ENCODE peak calls at places on chromosomes 1 and 21, in five cellular contexts. One of them, this sample, is unnamed.

GRCh38 chr1:110060034-110060661 is 10.3 kb downstream of the ALX3 start:
- DNase-seq in H9: peak; percentile 77
- DNase-seq in NT2/D1: peak; percentile 61
- DNase-seq in mesendoderm: peak; percentile 77
- DNase-seq in keratinocyte: no peak
- DNase-seq in this sample: peak; percentile 53

GRCh38 chr1:215567491-215568286 is 585 bp downstream of the KCTD3 start:
- DNase-seq in H9: peak; percentile 54
- DNase-seq in NT2/D1: peak; percentile 56
- DNase-seq in mesendoderm: peak; percentile 80
- DNase-seq in keratinocyte: no peak
- DNase-seq in this sample: peak; percentile 73

GRCh38 chr1:173267453-173267945 is 60.4 kb upstream of the TNFSF4 start:
- DNase-seq in H9: no peak
- DNase-seq in NT2/D1: no peak
- DNase-seq in mesendoderm: no peak
- DNase-seq in keratinocyte: no peak
- DNase-seq in this sample: peak; percentile 5

GRCh38 chr1:84995484-84996334 is 1.2 kb downstream of the MCOLN2 start:
- DNase-seq in H9: no peak
- DNase-seq in NT2/D1: no peak
- DNase-seq in mesendoderm: no peak
- DNase-seq in keratinocyte: no peak
- DNase-seq in this sample: no peak

GRCh38 chr1:244393604-244394176 is 58.0 kb downstream of the ADSS2 start:
- DNase-seq in H9: no peak
- DNase-seq in NT2/D1: no peak
- DNase-seq in mesendoderm: no peak
- DNase-seq in keratinocyte: no peak
- DNase-seq in this sample: no peak

GRCh38 chr1:216555653-216556052 is 132.4 kb upstream of the USH2A start:
- DNase-seq in H9: no peak
- DNase-seq in NT2/D1: no peak
- DNase-seq in mesendoderm: no peak
- DNase-seq in keratinocyte: no peak
- DNase-seq in this sample: no peak

GRCh38 chr21:38814126-38815059 is 8.7 kb downstream of the ETS2 start:
- DNase-seq in H9: peak; percentile 79
- DNase-seq in NT2/D1: peak; percentile 84
- DNase-seq in mesendoderm: peak; percentile 98
- DNase-seq in keratinocyte: no peak
- DNase-seq in this sample: peak; percentile 55

GRCh38 chr1:143497374-143497747 is 474.4 kb downstream of the FAM72C start:
- DNase-seq in H9: peak; percentile 12
- DNase-seq in NT2/D1: no peak
- DNase-seq in mesendoderm: no peak
- DNase-seq in keratinocyte: no peak
- DNase-seq in this sample: peak; percentile 8

GRCh38 chr21:26840912-26841311 is 4.3 kb downstream of the ADAMTS1 start:
- DNase-seq in H9: no peak
- DNase-seq in NT2/D1: no peak
- DNase-seq in mesendoderm: peak; percentile 46
- DNase-seq in keratinocyte: no peak
- DNase-seq in this sample: no peak

GRCh38 chr1:204151562-204152309 is at the start of gene ETNK2:
- DNase-seq in H9: peak; percentile 75
- DNase-seq in NT2/D1: no peak
- DNase-seq in mesendoderm: peak; percentile 63
- DNase-seq in keratinocyte: no peak
- DNase-seq in this sample: peak; percentile 84

GRCh38 chr1:86741947-86742572 is 37.7 kb downstream of the SH3GLB1 start:
- DNase-seq in H9: no peak
- DNase-seq in NT2/D1: peak; percentile 25
- DNase-seq in mesendoderm: peak; percentile 28
- DNase-seq in keratinocyte: no peak
- DNase-seq in this sample: peak; percentile 30

GRCh38 chr1:87334351-87335174 is 5.9 kb downstream of the LMO4 start:
- DNase-seq in H9: peak; percentile 71
- DNase-seq in NT2/D1: peak; percentile 44
- DNase-seq in mesendoderm: peak; percentile 88
- DNase-seq in keratinocyte: no peak
- DNase-seq in this sample: peak; percentile 83

GRCh38 chr1:172863031-172863430 is 187.7 kb downstream of the TNFSF18 start:
- DNase-seq in H9: no peak
- DNase-seq in NT2/D1: no peak
- DNase-seq in mesendoderm: no peak
- DNase-seq in keratinocyte: no peak
- DNase-seq in this sample: no peak

DNA sequence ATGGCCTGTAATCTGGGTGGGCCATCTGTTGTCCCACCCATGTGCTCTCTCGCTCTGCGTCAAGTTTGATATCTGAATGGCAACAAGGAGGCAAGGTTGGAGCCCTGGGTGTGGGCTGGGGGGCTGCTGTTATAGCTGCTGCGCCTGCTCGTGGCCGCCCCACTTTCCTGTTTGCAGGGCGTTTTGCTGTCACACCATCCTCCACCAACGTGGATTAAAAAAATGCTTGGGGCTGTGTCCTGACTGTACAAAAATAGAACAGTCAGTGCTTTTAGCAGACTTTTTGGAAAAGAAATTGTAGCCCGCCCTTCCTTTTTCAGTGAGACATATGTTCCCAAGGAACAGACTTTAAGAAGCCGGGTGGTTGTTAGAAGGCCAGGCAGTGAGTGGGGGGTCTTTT is 25.5 kb downstream of the UMODL1 start:
- DNase-seq in H9: no peak
- DNase-seq in NT2/D1: no peak
- DNase-seq in mesendoderm: no peak
- DNase-seq in keratinocyte: no peak
- DNase-seq in this sample: no peak
- H3K9ac ChIP-seq in H9: no peak overlapping the region
- H3K9ac ChIP-seq in NT2/D1: no peak overlapping the region
- H3K9ac ChIP-seq in mesendoderm: no peak overlapping the region
- H3K9ac ChIP-seq in keratinocyte: no peak overlapping the region
- H3K9ac ChIP-seq in this sample: no peak overlapping the region

GRCh38 chr1:150159550-150159949 is 9.8 kb downstream of the PLEKHO1 start:
- DNase-seq in H9: no peak
- DNase-seq in NT2/D1: no peak
- DNase-seq in mesendoderm: no peak
- DNase-seq in keratinocyte: no peak
- DNase-seq in this sample: no peak

GRCh38 chr1:150162862-150163706 is 13.4 kb downstream of the PLEKHO1 start:
- DNase-seq in H9: peak; percentile 96
- DNase-seq in NT2/D1: peak; percentile 97
- DNase-seq in mesendoderm: peak; percentile 98
- DNase-seq in keratinocyte: peak; percentile 65
- DNase-seq in this sample: peak; percentile 89

GRCh38 chr1:150161747-150162581 is 12.2 kb downstream of the PLEKHO1 start:
- DNase-seq in H9: no peak
- DNase-seq in NT2/D1: no peak
- DNase-seq in mesendoderm: peak; percentile 60
- DNase-seq in keratinocyte: no peak
- DNase-seq in this sample: peak; percentile 25

GRCh38 chr1:150162582-150162861 is 12.8 kb downstream of the PLEKHO1 start:
- DNase-seq in H9: no peak
- DNase-seq in NT2/D1: no peak
- DNase-seq in mesendoderm: no peak
- DNase-seq in keratinocyte: no peak
- DNase-seq in this sample: no peak

DNA sequence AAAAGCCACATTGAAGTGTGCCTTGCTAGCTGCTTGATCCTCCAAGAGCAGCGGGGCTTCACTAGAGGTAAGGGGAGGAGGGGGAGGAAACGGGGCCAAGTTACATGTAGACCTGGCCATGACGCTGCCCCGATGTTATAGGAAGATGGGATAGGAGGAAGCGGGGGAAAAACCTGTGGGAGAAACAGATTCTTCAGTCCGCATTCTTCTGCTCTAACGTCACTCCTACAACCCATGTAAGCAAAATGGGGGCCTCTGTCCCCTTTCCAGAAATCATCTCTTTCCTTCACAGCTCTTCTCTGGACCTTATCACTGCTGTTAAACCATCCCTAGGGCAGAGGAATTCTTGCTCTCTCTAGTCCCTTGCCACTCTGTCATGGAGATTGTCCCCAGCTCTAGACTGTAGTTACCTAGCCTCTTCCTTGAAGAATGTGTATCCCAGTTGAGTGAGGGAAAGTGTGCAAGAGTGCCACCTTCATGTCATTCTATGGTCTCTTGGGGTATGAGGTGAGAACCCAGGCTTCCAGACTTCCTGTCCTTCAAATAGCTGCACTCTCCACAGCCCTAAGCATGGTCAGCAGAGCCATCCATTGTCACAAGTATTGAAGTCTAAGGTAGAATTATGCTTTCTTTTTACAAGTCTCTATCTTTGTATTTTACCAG is 11.4 kb downstream of the PLEKHO1 start:
- DNase-seq in H9: no peak
- DNase-seq in NT2/D1: no peak
- DNase-seq in mesendoderm: peak; percentile 34
- DNase-seq in keratinocyte: no peak
- DNase-seq in this sample: no peak
- H3K4me1 ChIP-seq in H9: peaks cover 16% of the 10 kb centered on the region
- H3K4me1 ChIP-seq in NT2/D1: peaks cover 13% of the 10 kb centered on the region
- H3K4me1 ChIP-seq in mesendoderm: peaks cover 22% of the 10 kb centered on the region
- H3K4me1 ChIP-seq in keratinocyte: peaks cover 16% of the 10 kb centered on the region
- H3K4me1 ChIP-seq in this sample: peaks cover 25% of the 10 kb centered on the region

GRCh38 chr1:226655251-226656163 is 83.6 kb downstream of the ITPKB start:
- DNase-seq in H9: peak; percentile 63
- DNase-seq in NT2/D1: no peak
- DNase-seq in mesendoderm: peak; percentile 76
- DNase-seq in keratinocyte: no peak
- DNase-seq in this sample: no peak
- H3K9ac ChIP-seq in H9: no peak overlapping the region
- H3K9ac ChIP-seq in NT2/D1: peak overlapping the region; percentile 36
- H3K9ac ChIP-seq in mesendoderm: no peak overlapping the region
- H3K9ac ChIP-seq in keratinocyte: no peak overlapping the region
- H3K9ac ChIP-seq in this sample: no peak overlapping the region

DNA sequence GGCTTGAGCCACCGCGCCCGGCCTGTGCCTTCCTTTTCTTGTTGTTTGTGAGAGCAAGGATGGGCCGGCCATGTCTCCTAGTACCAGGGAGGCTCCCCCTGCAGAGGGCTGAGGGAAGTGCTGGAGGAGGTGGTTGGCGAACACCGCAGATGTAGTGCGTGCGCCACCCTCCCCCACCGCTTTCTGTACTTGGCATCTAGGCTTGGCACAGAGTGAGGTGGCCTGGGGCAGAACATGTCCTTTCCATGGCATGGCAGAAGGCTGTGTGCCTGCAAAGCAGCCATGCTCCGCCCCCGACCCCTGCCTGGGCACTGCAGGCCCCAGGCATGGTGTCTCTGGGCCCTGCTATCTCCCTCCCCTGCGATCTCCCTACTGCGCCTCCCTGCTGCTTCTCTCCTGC is 30.7 kb downstream of the ALPL start:
- DNase-seq in H9: peak; percentile 82
- DNase-seq in NT2/D1: no peak
- DNase-seq in mesendoderm: peak; percentile 67
- DNase-seq in keratinocyte: peak; percentile 4
- DNase-seq in this sample: peak; percentile 63
- H3K4me1 ChIP-seq in H9: peaks cover 4% of the 10 kb centered on the region
- H3K4me1 ChIP-seq in NT2/D1: peaks cover 14% of the 10 kb centered on the region
- H3K4me1 ChIP-seq in mesendoderm: no peaks in the 10 kb centered on the region
- H3K4me1 ChIP-seq in keratinocyte: no peaks in the 10 kb centered on the region
- H3K4me1 ChIP-seq in this sample: no peaks in the 10 kb centered on the region

GRCh38 chr1:226661965-226662364 is 77.1 kb downstream of the ITPKB start:
- DNase-seq in H9: no peak
- DNase-seq in NT2/D1: no peak
- DNase-seq in mesendoderm: peak; percentile 62
- DNase-seq in keratinocyte: no peak
- DNase-seq in this sample: no peak
- H3K9ac ChIP-seq in H9: no peak overlapping the region
- H3K9ac ChIP-seq in NT2/D1: no peak overlapping the region
- H3K9ac ChIP-seq in mesendoderm: no peak overlapping the region
- H3K9ac ChIP-seq in keratinocyte: peak overlapping the region; percentile 45
- H3K9ac ChIP-seq in this sample: no peak overlapping the region

GRCh38 chr1:64948216-64948615 is 18.1 kb downstream of the JAK1 start:
- DNase-seq in H9: no peak
- DNase-seq in NT2/D1: no peak
- DNase-seq in mesendoderm: no peak
- DNase-seq in keratinocyte: no peak
- DNase-seq in this sample: no peak

GRCh38 chr1:64953241-64953640 is 13.1 kb downstream of the JAK1 start:
- DNase-seq in H9: no peak
- DNase-seq in NT2/D1: no peak
- DNase-seq in mesendoderm: no peak
- DNase-seq in keratinocyte: no peak
- DNase-seq in this sample: no peak

GRCh38 chr1:64952055-64952699 is 14.2 kb downstream of the JAK1 start:
- DNase-seq in H9: no peak
- DNase-seq in NT2/D1: no peak
- DNase-seq in mesendoderm: no peak
- DNase-seq in keratinocyte: no peak
- DNase-seq in this sample: no peak

GRCh38 chr1:64948905-64949833 is 17.2 kb downstream of the JAK1 start:
- DNase-seq in H9: no peak
- DNase-seq in NT2/D1: no peak
- DNase-seq in mesendoderm: peak; percentile 60
- DNase-seq in keratinocyte: no peak
- DNase-seq in this sample: no peak

DNA sequence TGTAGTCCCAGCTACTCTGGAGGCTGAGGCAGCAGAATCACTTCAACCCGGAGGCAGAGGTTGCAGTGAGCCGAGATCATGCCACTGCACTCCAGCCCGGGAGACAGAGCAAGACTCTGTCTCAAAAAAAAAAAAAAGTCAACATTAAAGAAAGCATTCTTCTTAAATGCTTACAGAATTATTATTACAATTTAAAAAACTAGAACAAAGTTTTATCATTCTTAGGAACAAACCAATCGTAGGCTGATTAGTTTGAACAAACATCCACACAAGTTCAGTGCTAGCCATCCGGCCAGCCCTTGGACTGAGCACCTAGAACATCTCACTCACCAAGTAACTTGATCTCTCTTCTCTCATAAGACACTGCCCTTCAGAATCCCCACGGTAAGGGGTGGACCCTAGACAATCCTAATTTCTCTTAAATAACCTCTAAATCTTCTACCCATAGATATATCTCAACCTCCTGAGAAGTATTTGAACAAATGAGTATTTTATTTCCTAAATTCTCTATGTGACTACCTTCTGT is 16.0 kb downstream of the JAK1 start:
- DNase-seq in H9: no peak
- DNase-seq in NT2/D1: no peak
- DNase-seq in mesendoderm: no peak
- DNase-seq in keratinocyte: no peak
- DNase-seq in this sample: no peak
- H3K4me1 ChIP-seq in H9: no peaks in the 10 kb centered on the region
- H3K4me1 ChIP-seq in NT2/D1: no peaks in the 10 kb centered on the region
- H3K4me1 ChIP-seq in mesendoderm: no peaks in the 10 kb centered on the region
- H3K4me1 ChIP-seq in keratinocyte: peaks cover 33% of the 10 kb centered on the region
- H3K4me1 ChIP-seq in this sample: no peaks in the 10 kb centered on the region

This sample was measured in neural progenitor cell.